ENCODE peak calls at places on chromosomes 3 and 15, in four cellular contexts. A is gastrocnemius medialis, H is H1, K is lung. Q is an unnamed sample.

GRCh38 chr3:105353485-105354161 is 13.1 kb upstream of the ALCAM start:
- DNase-seq in A (no peak), H (no peak), K (peak), Q (no peak)

GRCh38 chr15:95556866-95557225 is 773.7 kb upstream of the NR2F2 start:
- DNase-seq in A (no peak), H (no peak), K (no peak), Q (no peak)

GRCh38 chr15:42759093-42759492 is 22.2 kb upstream of the CDAN1 start:
- DNase-seq in A (peak), H (no peak), K (no peak), Q (no peak)

GRCh38 chr15:41827880-41828746 is at the start of gene JMJD7:
- DNase-seq in A (peak), H (peak), K (peak), Q (peak)

GRCh38 chr3:113712129-113712528 is 15.7 kb upstream of the USF3 start:
- DNase-seq in A (no peak), H (no peak), K (no peak), Q (no peak)

GRCh38 chr15:43525131-43525530 is 7.7 kb downstream of the MAP1A start:
- DNase-seq in A (no peak), H (no peak), K (no peak), Q (no peak)

GRCh38 chr15:40274350-40275274 is 8.3 kb downstream of the ANKRD63 start:
- DNase-seq in A (peak), H (peak), K (peak), Q (peak)

GRCh38 chr3:33317963-33318708 is 40.9 kb downstream of the FBXL2 start:
- DNase-seq in A (no peak), H (no peak), K (no peak), Q (no peak)

GRCh38 chr15:87522997-87523396 is 733.5 kb downstream of the NTRK3 start:
- DNase-seq in A (no peak), H (no peak), K (no peak), Q (no peak)

GRCh38 chr3:101142160-101142559 is 148.9 kb upstream of the ABI3BP start:
- DNase-seq in A (no peak), H (no peak), K (no peak), Q (no peak)

GRCh38 chr3:119011528-119011927 is 23.1 kb downstream of the IGSF11 start:
- DNase-seq in A (no peak), H (no peak), K (no peak), Q (no peak)

GRCh38 chr3:69830147-69830546 is 90.9 kb downstream of the MITF start:
- DNase-seq in A (no peak), H (no peak), K (no peak), Q (no peak)

GRCh38 chr3:185215873-185216586 is 37.8 kb downstream of the EHHADH start:
- DNase-seq in A (no peak), H (no peak), K (no peak), Q (no peak)

GRCh38 chr3:136752046-136752326 is 192 bp downstream of the STAG1 start:
- DNase-seq in A (no peak), H (no peak), K (no peak), Q (no peak)

GRCh38 chr3:23600178-23600577 is 205.6 kb upstream of the UBE2E1 start:
- DNase-seq in A (peak), H (no peak), K (no peak), Q (no peak)

GRCh38 chr3:189304465-189305341 is 132.9 kb downstream of the TPRG1 start:
- DNase-seq in A (no peak), H (peak), K (peak), Q (peak)

GRCh38 chr15:65259367-65259781 is 27.3 kb downstream of the PARP16 start:
- DNase-seq in A (peak), H (no peak), K (no peak), Q (peak)

GRCh38 chr15:85707519-85708338 is 87.0 kb downstream of the KLHL25 start:
- DNase-seq in A (no peak), H (no peak), K (no peak), Q (no peak)

GRCh38 chr3:18295171-18295920 is 129.8 kb downstream of the SATB1 start:
- DNase-seq in A (no peak), H (peak), K (peak), Q (no peak)

GRCh38 chr3:52831500-52832301 is 1.2 kb upstream of the ITIH4 start:
- DNase-seq in A (peak), H (no peak), K (peak), Q (peak)

GRCh38 chr15:70111203-70112017 is 13.7 kb upstream of the TLE3 start:
- DNase-seq in A (peak), H (peak), K (no peak), Q (peak)

GRCh38 chr15:94029495-94029894 is 201.9 kb upstream of the MCTP2 start:
- DNase-seq in A (no peak), H (no peak), K (no peak), Q (no peak)

GRCh38 chr3:135023985-135024658 is 229.1 kb downstream of the EPHB1 start:
- DNase-seq in A (no peak), H (no peak), K (no peak), Q (no peak)

GRCh38 chr15:63942486-63943365 is 103.6 kb downstream of the DAPK2 start:
- DNase-seq in A (no peak), H (no peak), K (no peak), Q (no peak)

GRCh38 chr3:78867409-78868372 is 900.1 kb downstream of the ROBO1 start:
- DNase-seq in A (no peak), H (no peak), K (no peak), Q (no peak)

GRCh38 chr3:115169808-115170207 is 22.7 kb upstream of the ZBTB20 start:
- DNase-seq in A (no peak), H (no peak), K (no peak), Q (no peak)

GRCh38 chr3:192566706-192567290 is 160.5 kb downstream of the FGF12 start:
- DNase-seq in A (peak), H (peak), K (peak), Q (peak)

GRCh38 chr3:73061416-73061815 is at the start of gene EBLN2:
- DNase-seq in A (no peak), H (no peak), K (no peak), Q (no peak)

GRCh38 chr15:76674883-76675282 is 230.3 kb downstream of the SCAPER start:
- DNase-seq in A (no peak), H (no peak), K (no peak), Q (no peak)

GRCh38 chr3:107307205-107307604 is 70.0 kb upstream of the CCDC54 start:
- DNase-seq in A (no peak), H (no peak), K (no peak), Q (no peak)

GRCh38 chr3:53534996-53535395 is 40.6 kb downstream of the CACNA1D start:
- DNase-seq in A (no peak), H (no peak), K (no peak), Q (no peak)

GRCh38 chr3:29026959-29027358 is 253.9 kb upstream of the RBMS3 start:
- DNase-seq in A (no peak), H (no peak), K (no peak), Q (no peak)

GRCh38 chr15:89817701-89818280 is 3.1 kb upstream of the ANPEP start:
- DNase-seq in A (no peak), H (no peak), K (no peak), Q (no peak)

GRCh38 chr3:46848271-46849097 is 14.8 kb downstream of the MYL3 start:
- DNase-seq in A (no peak), H (no peak), K (no peak), Q (no peak)

GRCh38 chr3:176767385-176767784 is 429.9 kb downstream of the TBL1XR1 start:
- DNase-seq in A (no peak), H (no peak), K (no peak), Q (no peak)

GRCh38 chr3:48130321-48130881 is 57.8 kb downstream of the CDC25A start:
- DNase-seq in A (peak), H (no peak), K (peak), Q (peak)

GRCh38 chr3:61493339-61493738 is 68.0 kb upstream of the PTPRG start:
- DNase-seq in A (no peak), H (no peak), K (no peak), Q (no peak)

GRCh38 chr3:186931487-186932280 is 1.4 kb downstream of the ST6GAL1 start:
- DNase-seq in A (peak), H (no peak), K (peak), Q (peak)
- H3K27ac ChIP-seq in A (peak), H (no peak), K (peak), Q (peak)

GRCh38 chr3:170815340-170815739 is 54.7 kb downstream of the RPL22L1 start:
- DNase-seq in A (no peak), H (no peak), K (peak), Q (no peak)
- H3K4me3 ChIP-seq in A (no peak), H (no peak), K (no peak), Q (no peak)

GRCh38 chr3:127177226-127177625 is 15.7 kb upstream of the PRR23E start:
- DNase-seq in A (no peak), H (no peak), K (peak), Q (no peak)
- TF ChIP-seq CTCF in A (peak), H (peak), K (no peak), Q (no peak)

DNA sequence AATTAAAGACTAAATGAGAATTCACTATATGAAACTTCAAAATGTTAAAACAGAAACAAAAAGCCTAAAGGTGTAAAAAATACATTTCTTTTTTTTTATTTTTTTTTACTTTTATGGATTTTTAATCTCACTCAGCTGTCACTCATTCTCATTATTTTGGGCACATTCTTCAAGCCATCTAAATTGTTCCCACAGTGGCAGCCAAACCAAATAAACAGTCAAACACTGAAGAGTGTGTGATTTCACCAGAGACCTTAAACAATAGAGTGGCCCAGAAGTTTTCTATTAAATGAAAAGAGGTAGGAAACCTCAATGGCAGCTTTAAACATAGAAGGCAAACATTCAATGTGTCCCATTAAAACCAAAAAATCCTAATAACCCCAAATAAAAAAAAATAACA is 616.1 kb downstream of the OTOL1 start:
- DNase-seq in A (no peak), H (no peak), K (no peak), Q (no peak)
- H3K27ac ChIP-seq in A (no peak), H (no peak), K (no peak), Q (no peak)

DNA sequence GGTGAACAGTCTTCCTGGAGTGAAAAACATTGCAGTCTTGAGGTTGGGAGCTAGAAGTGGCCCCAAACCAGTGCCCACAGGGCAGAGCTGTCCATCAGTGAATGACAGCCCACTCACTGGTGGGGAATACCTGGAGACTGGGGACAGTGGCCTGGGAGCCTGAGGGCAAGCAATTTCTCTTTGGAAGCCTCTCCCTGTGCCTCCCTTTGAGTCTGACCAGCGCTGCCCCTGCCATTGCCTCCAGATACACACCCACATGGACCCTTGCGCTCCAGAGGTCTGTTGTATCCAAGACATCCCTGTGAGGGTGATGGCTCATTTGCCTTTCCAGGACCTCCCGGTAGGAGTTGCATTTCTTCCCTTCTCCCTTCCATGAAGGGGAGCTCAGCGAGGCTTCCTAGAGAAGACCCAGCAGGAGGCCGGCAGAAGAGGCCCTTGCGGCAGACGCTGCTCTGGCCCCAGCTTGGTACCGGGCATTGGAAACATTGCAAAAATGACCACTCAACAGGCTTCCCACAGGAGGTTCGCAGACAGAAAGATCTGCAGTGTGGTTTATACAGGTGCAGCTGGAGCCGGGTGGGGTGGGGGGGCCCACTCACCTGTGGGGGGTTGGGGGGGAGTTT is 38.5 kb downstream of the KLF13 start:
- DNase-seq in A (no peak), H (no peak), K (no peak), Q (no peak)
- H3K4me3 ChIP-seq in A (peak), H (no peak), K (no peak), Q (peak)

GRCh38 chr3:183178833-183179549 is 16.5 kb upstream of the LAMP3 start:
- DNase-seq in A (no peak), H (no peak), K (peak), Q (peak)
- TF ChIP-seq CTCF in A (no peak), H (peak), K (no peak), Q (no peak)

Q was measured in uterus.